ENCODE peak calls at places on chromosomes 7 and 10, in seven cellular contexts. One of them, this sample, is unnamed.

GRCh38 chr7:143245123-143245522 is 18.1 kb upstream of the GSTK1 start:
- DNase-seq in A549: no peak
- DNase-seq in HepG2: no peak
- DNase-seq in NCI-H2081: peak
- DNase-seq in sciatic nerve: no peak
- DNase-seq in AG04449: no peak
- DNase-seq in EL: peak
- DNase-seq in this sample: no peak

GRCh38 chr10:119377905-119378736 is 164.4 kb downstream of the RGS10 start:
- DNase-seq in NCI-H2081: peak
- DNase-seq in sciatic nerve: no peak
- DNase-seq in A549: no peak
- DNase-seq in EL: no peak
- DNase-seq in AG04449: no peak
- DNase-seq in HepG2: no peak
- DNase-seq in this sample: no peak

GRCh38 chr7:149196151-149196704 is 882 bp downstream of the ZNF282 start:
- DNase-seq in sciatic nerve: no peak
- DNase-seq in NCI-H2081: no peak
- DNase-seq in A549: no peak
- DNase-seq in HepG2: no peak
- DNase-seq in EL: peak
- DNase-seq in AG04449: no peak
- DNase-seq in this sample: no peak

GRCh38 chr7:41501016-41501415 is 201.9 kb downstream of the INHBA start:
- DNase-seq in NCI-H2081: no peak
- DNase-seq in A549: no peak
- DNase-seq in HepG2: no peak
- DNase-seq in sciatic nerve: no peak
- DNase-seq in EL: no peak
- DNase-seq in AG04449: no peak
- DNase-seq in this sample: no peak

GRCh38 chr7:56083150-56083785 is 9.5 kb downstream of the PHKG1 start:
- DNase-seq in EL: no peak
- DNase-seq in sciatic nerve: no peak
- DNase-seq in NCI-H2081: peak
- DNase-seq in AG04449: no peak
- DNase-seq in A549: no peak
- DNase-seq in HepG2: no peak
- DNase-seq in this sample: no peak

GRCh38 chr7:91266067-91266930 is 2.1 kb downstream of the FZD1 start:
- DNase-seq in AG04449: no peak
- DNase-seq in A549: no peak
- DNase-seq in HepG2: no peak
- DNase-seq in NCI-H2081: no peak
- DNase-seq in sciatic nerve: peak
- DNase-seq in EL: no peak
- DNase-seq in this sample: no peak

GRCh38 chr10:241451-241850 is 106.2 kb downstream of the ZMYND11 start:
- DNase-seq in HepG2: no peak
- DNase-seq in EL: no peak
- DNase-seq in A549: no peak
- DNase-seq in NCI-H2081: no peak
- DNase-seq in sciatic nerve: no peak
- DNase-seq in AG04449: no peak
- DNase-seq in this sample: no peak

GRCh38 chr10:6607187-6607586 is 27.1 kb upstream of the PRKCQ start:
- DNase-seq in EL: no peak
- DNase-seq in sciatic nerve: no peak
- DNase-seq in NCI-H2081: no peak
- DNase-seq in AG04449: no peak
- DNase-seq in HepG2: no peak
- DNase-seq in A549: no peak
- DNase-seq in this sample: no peak

GRCh38 chr10:104109908-104110662 is 11.9 kb upstream of the SFR1 start:
- DNase-seq in HepG2: peak
- DNase-seq in A549: peak
- DNase-seq in sciatic nerve: no peak
- DNase-seq in NCI-H2081: no peak
- DNase-seq in AG04449: peak
- DNase-seq in EL: peak
- DNase-seq in this sample: no peak

This sample was measured in Caco-2.